ENCODE peak calls at places on chromosome 15, in eight cellular contexts. T is fibroblast of lung, Z is H1, B is astrocyte, H is GM23338, X is HepG2, U is GM12878, R is hepatocyte. V is an unnamed sample.

GRCh38 chr15:26325495-26325894 is 447.4 kb downstream of the GABRB3 start:
- DNase-seq in Z (no peak), B (no peak), T (no peak), R (no peak), U (no peak), H (peak; percentile 88), X (no peak), V (no peak)

GRCh38 chr15:73927003-73927475 is 777 bp downstream of the LOXL1 start:
- DNase-seq in X (no peak), H (peak; percentile 75), R (peak; percentile 68), T (no peak), U (no peak), Z (peak; percentile 83), B (no peak), V (no peak)

GRCh38 chr15:34606545-34606944 is 23.1 kb upstream of the GOLGA8B start:
- DNase-seq in T (peak; percentile 17), Z (no peak), H (no peak), B (peak; percentile 23), U (no peak), X (no peak), R (no peak), V (no peak)

GRCh38 chr15:50549326-50549725 is 2.9 kb upstream of the USP50 start:
- DNase-seq in X (no peak), Z (no peak), B (no peak), U (no peak), T (no peak), R (no peak), H (no peak), V (no peak)

GRCh38 chr15:68643216-68643830 is 64.5 kb downstream of the CORO2B start:
- DNase-seq in U (no peak), B (no peak), R (no peak), X (no peak), Z (no peak), T (no peak), H (no peak), V (no peak)

GRCh38 chr15:78873796-78874761 is 1.4 kb downstream of the MORF4L1 start:
- DNase-seq in U (no peak), H (peak; percentile 47), B (peak; percentile 6), T (no peak), X (no peak), Z (no peak), R (peak; percentile 27), V (peak; percentile 28)

GRCh38 chr15:83554558-83554957 is 99.4 kb upstream of the ADAMTSL3 start:
- DNase-seq in X (no peak), R (no peak), B (no peak), H (no peak), Z (no peak), T (no peak), U (no peak), V (no peak)

GRCh38 chr15:31396881-31397560 is 70.4 kb downstream of the KLF13 start:
- DNase-seq in T (peak; percentile 89), H (peak; percentile 97), X (peak; percentile 40), U (no peak), Z (peak; percentile 93), R (peak; percentile 91), B (peak; percentile 51), V (no peak)

GRCh38 chr15:83709246-83709645 is 55.3 kb downstream of the ADAMTSL3 start:
- DNase-seq in X (no peak), H (no peak), T (peak; percentile 27), R (no peak), B (peak; percentile 65), U (no peak), Z (no peak), V (no peak)

GRCh38 chr15:35783203-35783602 is 237.2 kb upstream of the DPH6 start:
- DNase-seq in T (no peak), R (no peak), U (no peak), X (no peak), H (no peak), B (no peak), Z (no peak), V (no peak)

GRCh38 chr15:48309740-48310139 is 21.5 kb upstream of the DUT start:
- DNase-seq in T (no peak), H (no peak), B (no peak), X (no peak), Z (no peak), U (no peak), R (no peak), V (no peak)

GRCh38 chr15:101676965-101677364 is 24.8 kb upstream of the TM2D3 start:
- DNase-seq in U (no peak), R (no peak), B (no peak), T (peak; percentile 25), X (no peak), Z (no peak), H (no peak), V (no peak)

GRCh38 chr15:49415638-49416037 is 7.4 kb upstream of the FGF7 start:
- DNase-seq in Z (no peak), X (no peak), R (no peak), H (no peak), T (peak; percentile 99), U (no peak), B (peak; percentile 79), V (no peak)

GRCh38 chr15:39624806-39625205 is 43.9 kb downstream of the THBS1 start:
- DNase-seq in Z (no peak), B (peak; percentile 92), H (no peak), R (peak; percentile 43), X (peak; percentile 50), U (peak; percentile 45), T (peak; percentile 90), V (no peak)

GRCh38 chr15:67421105-67421504 is 99.8 kb upstream of the C15orf61 start:
- DNase-seq in U (no peak), X (no peak), R (no peak), T (no peak), B (no peak), Z (no peak), H (no peak), V (no peak)
- TF ChIP-seq EZH2 in U (no peak), X (no peak), R (no peak), T (no peak), B (no peak), Z (no peak), H (no peak), V (no peak)

GRCh38 chr15:65396965-65397317 is 19.1 kb upstream of the IGDCC3 start:
- DNase-seq in Z (no peak), U (no peak), R (no peak), T (no peak), B (no peak), X (no peak), H (no peak), V (no peak)
- TF ChIP-seq EZH2 in Z (no peak), U (no peak), R (no peak), T (no peak), B (no peak), X (no peak), H (peak; percentile 2), V (no peak)

GRCh38 chr15:37096878-37097568 is 3.3 kb downstream of the MEIS2 start:
- DNase-seq in R (peak; percentile 25), Z (no peak), X (no peak), B (no peak), H (no peak), U (no peak), T (peak; percentile 32), V (no peak)

GRCh38 chr15:37094542-37095196 is 5.7 kb downstream of the MEIS2 start:
- DNase-seq in U (no peak), B (peak; percentile 84), R (peak; percentile 5), H (no peak), Z (no peak), X (no peak), T (no peak), V (no peak)

GRCh38 chr15:37098468-37099320 is 1.7 kb downstream of the MEIS2 start:
- DNase-seq in H (peak; percentile 61), U (no peak), X (no peak), T (peak; percentile 55), B (no peak), Z (no peak), R (peak; percentile 71), V (no peak)

GRCh38 chr15:37095197-37095992 is 5.0 kb downstream of the MEIS2 start:
- DNase-seq in B (no peak), T (no peak), R (peak; percentile 20), U (no peak), X (no peak), Z (peak; percentile 83), H (peak; percentile 93), V (no peak)

GRCh38 chr15:37095993-37096877 is 4.1 kb downstream of the MEIS2 start:
- DNase-seq in R (peak; percentile 24), X (no peak), Z (peak; percentile 71), B (no peak), U (no peak), T (no peak), H (peak; percentile 52), V (no peak)
- TF ChIP-seq EZH2 in R (peak; percentile 74), X (no peak), Z (peak; percentile 84), B (no peak), U (no peak), T (no peak), H (peak; percentile 89), V (no peak)

GRCh38 chr15:96416934-96417759 is 86.6 kb downstream of the NR2F2 start:
- DNase-seq in B (no peak), T (peak; percentile 44), Z (peak; percentile 63), U (no peak), X (no peak), H (peak; percentile 77), R (no peak), V (no peak)
- TF ChIP-seq EZH2 in B (peak; percentile 29), T (peak; percentile 91), Z (peak; percentile 92), U (no peak), X (no peak), H (peak; percentile 89), R (peak; percentile 91), V (no peak)

GRCh38 chr15:96369351-96369750 is 38.9 kb downstream of the NR2F2 start:
- DNase-seq in H (no peak), X (no peak), Z (no peak), T (no peak), R (no peak), U (no peak), B (no peak), V (no peak)

GRCh38 chr15:96369825-96370621 is 39.5 kb downstream of the NR2F2 start:
- DNase-seq in Z (peak; percentile 52), H (peak; percentile 73), B (no peak), U (no peak), X (no peak), T (no peak), R (no peak), V (no peak)

GRCh38 chr15:96365781-96366525 is 35.5 kb downstream of the NR2F2 start:
- DNase-seq in T (no peak), X (no peak), U (no peak), H (peak; percentile 79), R (no peak), Z (peak; percentile 64), B (no peak), V (no peak)

GRCh38 chr15:96366526-96366877 is 36.0 kb downstream of the NR2F2 start:
- DNase-seq in Z (peak; percentile 61), H (peak; percentile 60), U (no peak), B (no peak), X (no peak), R (no peak), T (no peak), V (no peak)

GRCh38 chr15:96367436-96368200 is 37.1 kb downstream of the NR2F2 start:
- DNase-seq in T (no peak), Z (peak; percentile 57), U (no peak), X (no peak), H (peak; percentile 65), B (no peak), R (no peak), V (no peak)
- TF ChIP-seq EZH2 in T (no peak), Z (peak; percentile 94), U (no peak), X (no peak), H (peak; percentile 88), B (no peak), R (peak; percentile 93), V (no peak)

GRCh38 chr15:52794665-52795463 is 4.7 kb upstream of the ONECUT1 start:
- DNase-seq in R (no peak), X (no peak), Z (peak; percentile 65), H (peak; percentile 63), B (no peak), T (no peak), U (no peak), V (no peak)
- TF ChIP-seq EZH2 in R (peak; percentile 55), X (no peak), Z (peak; percentile 86), H (peak; percentile 97), B (peak; percentile 87), T (peak; percentile 71), U (peak; percentile 29), V (no peak)